ENCODE peak calls at places on chromosomes 6 and 20, in nine cellular contexts. One of them, this sample, is unnamed.
A peak's percentile ranks its signal among the peaks of the same experiment; 100 is the strongest.

GRCh38 chr6:39778581-39779270 is 13.4 kb upstream of the DAAM2 start:
- DNase-seq in tibial artery: no peak
- DNase-seq in upper lobe of left lung: no peak
- DNase-seq in CD8-positive, alpha-beta T cell: no peak
- DNase-seq in A549: no peak
- DNase-seq in cardiac muscle cell: no peak
- DNase-seq in H9: no peak
- DNase-seq in left lung: no peak
- DNase-seq in IMR-90: peak; percentile 40
- DNase-seq in this sample: no peak

GRCh38 chr6:67535946-67536345 is 1099.1 kb upstream of the ADGRB3 start:
- DNase-seq in tibial artery: no peak
- DNase-seq in IMR-90: no peak
- DNase-seq in CD8-positive, alpha-beta T cell: no peak
- DNase-seq in H9: no peak
- DNase-seq in cardiac muscle cell: no peak
- DNase-seq in A549: no peak
- DNase-seq in upper lobe of left lung: no peak
- DNase-seq in left lung: no peak
- DNase-seq in this sample: no peak

GRCh38 chr6:24596717-24597116 is 49.3 kb downstream of the KIAA0319 start:
- DNase-seq in cardiac muscle cell: no peak
- DNase-seq in upper lobe of left lung: no peak
- DNase-seq in CD8-positive, alpha-beta T cell: no peak
- DNase-seq in A549: no peak
- DNase-seq in left lung: no peak
- DNase-seq in H9: no peak
- DNase-seq in IMR-90: no peak
- DNase-seq in tibial artery: no peak
- DNase-seq in this sample: no peak

GRCh38 chr20:1381753-1382591 is 10.9 kb downstream of the FKBP1A start:
- DNase-seq in H9: no peak
- DNase-seq in left lung: no peak
- DNase-seq in tibial artery: no peak
- DNase-seq in IMR-90: peak; percentile 63
- DNase-seq in A549: no peak
- DNase-seq in upper lobe of left lung: peak; percentile 37
- DNase-seq in cardiac muscle cell: no peak
- DNase-seq in CD8-positive, alpha-beta T cell: no peak
- DNase-seq in this sample: no peak

GRCh38 chr6:43973351-43973750 is 153.9 kb downstream of the MRPL14 start:
- DNase-seq in H9: peak; percentile 10
- DNase-seq in tibial artery: no peak
- DNase-seq in cardiac muscle cell: no peak
- DNase-seq in A549: no peak
- DNase-seq in IMR-90: no peak
- DNase-seq in CD8-positive, alpha-beta T cell: no peak
- DNase-seq in upper lobe of left lung: peak; percentile 79
- DNase-seq in left lung: no peak
- DNase-seq in this sample: peak; percentile 40

GRCh38 chr6:95230071-95230740 is 347.1 kb upstream of the MANEA start:
- DNase-seq in IMR-90: peak; percentile 25
- DNase-seq in left lung: no peak
- DNase-seq in H9: no peak
- DNase-seq in cardiac muscle cell: no peak
- DNase-seq in upper lobe of left lung: no peak
- DNase-seq in A549: no peak
- DNase-seq in CD8-positive, alpha-beta T cell: no peak
- DNase-seq in tibial artery: no peak
- DNase-seq in this sample: no peak

GRCh38 chr6:75283907-75284284 is 696 bp downstream of the TMEM30A start:
- DNase-seq in cardiac muscle cell: no peak
- DNase-seq in IMR-90: no peak
- DNase-seq in tibial artery: no peak
- DNase-seq in H9: no peak
- DNase-seq in A549: no peak
- DNase-seq in upper lobe of left lung: no peak
- DNase-seq in CD8-positive, alpha-beta T cell: no peak
- DNase-seq in left lung: no peak
- DNase-seq in this sample: no peak

GRCh38 chr20:16475225-16475624 is 98.0 kb downstream of the KIF16B start:
- DNase-seq in tibial artery: no peak
- DNase-seq in upper lobe of left lung: no peak
- DNase-seq in left lung: no peak
- DNase-seq in cardiac muscle cell: peak; percentile 12
- DNase-seq in H9: no peak
- DNase-seq in IMR-90: peak; percentile 72
- DNase-seq in CD8-positive, alpha-beta T cell: no peak
- DNase-seq in A549: no peak
- DNase-seq in this sample: no peak

GRCh38 chr6:105482227-105482839 is 79.5 kb upstream of the PREP start:
- DNase-seq in left lung: peak; percentile 57
- DNase-seq in A549: no peak
- DNase-seq in upper lobe of left lung: no peak
- DNase-seq in cardiac muscle cell: peak; percentile 90
- DNase-seq in CD8-positive, alpha-beta T cell: no peak
- DNase-seq in tibial artery: no peak
- DNase-seq in IMR-90: peak; percentile 38
- DNase-seq in H9: no peak
- DNase-seq in this sample: no peak

GRCh38 chr6:9020001-9020400 is 584.7 kb upstream of the SLC35B3 start:
- DNase-seq in cardiac muscle cell: no peak
- DNase-seq in CD8-positive, alpha-beta T cell: no peak
- DNase-seq in tibial artery: no peak
- DNase-seq in H9: no peak
- DNase-seq in A549: no peak
- DNase-seq in IMR-90: no peak
- DNase-seq in left lung: no peak
- DNase-seq in upper lobe of left lung: no peak
- DNase-seq in this sample: no peak

GRCh38 chr6:35016417-35017221 is 124.5 kb downstream of the TCP11 start:
- DNase-seq in tibial artery: peak; percentile 55
- DNase-seq in cardiac muscle cell: peak; percentile 34
- DNase-seq in upper lobe of left lung: no peak
- DNase-seq in CD8-positive, alpha-beta T cell: no peak
- DNase-seq in H9: no peak
- DNase-seq in left lung: no peak
- DNase-seq in IMR-90: peak; percentile 88
- DNase-seq in A549: no peak
- DNase-seq in this sample: peak; percentile 29

GRCh38 chr6:104983296-104983695 is 26.4 kb downstream of the LIN28B start:
- DNase-seq in tibial artery: no peak
- DNase-seq in A549: no peak
- DNase-seq in cardiac muscle cell: no peak
- DNase-seq in IMR-90: no peak
- DNase-seq in CD8-positive, alpha-beta T cell: no peak
- DNase-seq in left lung: no peak
- DNase-seq in upper lobe of left lung: no peak
- DNase-seq in H9: no peak
- DNase-seq in this sample: no peak

GRCh38 chr20:24648919-24649318 is 179.5 kb downstream of the SYNDIG1 start:
- DNase-seq in A549: no peak
- DNase-seq in IMR-90: no peak
- DNase-seq in tibial artery: no peak
- DNase-seq in upper lobe of left lung: no peak
- DNase-seq in left lung: no peak
- DNase-seq in cardiac muscle cell: no peak
- DNase-seq in CD8-positive, alpha-beta T cell: no peak
- DNase-seq in H9: no peak
- DNase-seq in this sample: no peak

GRCh38 chr6:95203153-95203754 is 374.1 kb upstream of the MANEA start:
- DNase-seq in upper lobe of left lung: no peak
- DNase-seq in tibial artery: no peak
- DNase-seq in left lung: no peak
- DNase-seq in CD8-positive, alpha-beta T cell: no peak
- DNase-seq in IMR-90: peak; percentile 45
- DNase-seq in A549: no peak
- DNase-seq in H9: no peak
- DNase-seq in cardiac muscle cell: peak; percentile 56
- DNase-seq in this sample: peak; percentile 66

GRCh38 chr6:122580731-122581130 is 29.5 kb upstream of the PKIB start:
- DNase-seq in tibial artery: no peak
- DNase-seq in IMR-90: no peak
- DNase-seq in A549: no peak
- DNase-seq in CD8-positive, alpha-beta T cell: no peak
- DNase-seq in cardiac muscle cell: no peak
- DNase-seq in left lung: no peak
- DNase-seq in upper lobe of left lung: no peak
- DNase-seq in H9: no peak
- DNase-seq in this sample: no peak

GRCh38 chr6:80468398-80468797 is 361.9 kb downstream of the BCKDHB start:
- DNase-seq in A549: no peak
- DNase-seq in CD8-positive, alpha-beta T cell: no peak
- DNase-seq in upper lobe of left lung: no peak
- DNase-seq in IMR-90: no peak
- DNase-seq in H9: no peak
- DNase-seq in left lung: no peak
- DNase-seq in tibial artery: no peak
- DNase-seq in cardiac muscle cell: no peak
- DNase-seq in this sample: no peak

GRCh38 chr6:11315743-11316437 is 83.4 kb upstream of the NEDD9 start:
- DNase-seq in A549: peak; percentile 55
- DNase-seq in CD8-positive, alpha-beta T cell: no peak
- DNase-seq in H9: no peak
- DNase-seq in left lung: no peak
- DNase-seq in upper lobe of left lung: no peak
- DNase-seq in cardiac muscle cell: no peak
- DNase-seq in IMR-90: peak; percentile 93
- DNase-seq in tibial artery: no peak
- DNase-seq in this sample: no peak

GRCh38 chr20:14957416-14957815 is 620.0 kb upstream of the FLRT3 start:
- DNase-seq in H9: no peak
- DNase-seq in cardiac muscle cell: no peak
- DNase-seq in upper lobe of left lung: no peak
- DNase-seq in CD8-positive, alpha-beta T cell: no peak
- DNase-seq in IMR-90: no peak
- DNase-seq in A549: no peak
- DNase-seq in tibial artery: no peak
- DNase-seq in left lung: no peak
- DNase-seq in this sample: peak; percentile 61

DNA sequence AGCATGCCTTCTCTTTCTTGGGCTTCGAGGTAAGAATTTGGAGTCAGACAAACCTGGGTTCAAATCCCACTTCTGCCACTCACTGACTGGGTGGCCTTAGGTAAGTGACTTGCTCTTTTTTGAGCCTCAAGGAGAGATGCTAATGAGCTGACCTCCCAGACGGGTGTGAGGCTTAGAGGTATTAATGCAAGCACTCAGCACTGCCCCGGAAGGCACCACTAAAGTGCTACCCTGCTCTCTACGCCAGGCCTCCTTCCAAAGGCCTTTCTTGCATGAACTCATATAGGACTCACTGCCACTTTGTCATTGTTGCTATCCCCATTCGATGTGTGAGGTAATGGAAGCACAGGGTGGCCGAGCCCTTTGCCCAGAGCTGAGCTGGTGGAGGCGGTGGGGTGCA is 55.0 kb upstream of the MLN start:
- DNase-seq in tibial artery: no peak
- DNase-seq in left lung: no peak
- DNase-seq in H9: no peak
- DNase-seq in upper lobe of left lung: no peak
- DNase-seq in cardiac muscle cell: no peak
- DNase-seq in A549: no peak
- DNase-seq in IMR-90: no peak
- DNase-seq in CD8-positive, alpha-beta T cell: no peak
- DNase-seq in this sample: no peak
- H3K27ac ChIP-seq in tibial artery: no peak overlapping the region
- H3K27ac ChIP-seq in left lung: no peak overlapping the region
- H3K27ac ChIP-seq in H9: no peak overlapping the region
- H3K27ac ChIP-seq in upper lobe of left lung: no peak overlapping the region
- H3K27ac ChIP-seq in cardiac muscle cell: no peak overlapping the region
- H3K27ac ChIP-seq in A549: no peak overlapping the region
- H3K27ac ChIP-seq in IMR-90: no peak overlapping the region
- H3K27ac ChIP-seq in CD8-positive, alpha-beta T cell: no peak overlapping the region
- H3K27ac ChIP-seq in this sample: no peak overlapping the region

DNA sequence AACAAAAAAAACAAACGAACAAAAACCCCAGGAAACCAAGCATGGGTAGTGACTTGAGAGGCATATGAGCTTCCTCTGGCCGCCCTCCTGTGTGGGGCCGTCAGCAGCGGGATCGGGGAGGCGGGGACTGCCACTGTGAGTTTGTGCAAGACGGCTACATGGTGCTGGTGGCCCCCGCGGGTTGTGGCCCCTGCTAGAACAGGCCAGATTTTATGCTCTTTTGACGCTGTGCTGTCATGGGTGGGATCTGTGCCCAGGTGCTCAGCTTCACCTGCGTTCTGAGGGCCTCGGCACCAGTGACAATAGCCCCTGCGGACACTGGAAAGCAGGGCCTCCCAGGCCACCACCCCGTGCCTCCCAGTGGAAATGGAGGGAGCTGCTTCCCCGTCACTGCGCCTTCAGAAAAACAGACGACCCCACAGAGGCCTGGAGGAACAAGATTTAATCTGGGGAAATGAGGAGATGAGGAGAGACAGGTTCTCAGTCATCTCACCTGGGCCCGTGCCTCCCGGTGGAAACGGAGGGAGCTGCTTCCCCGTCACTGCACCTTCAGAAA is 4.7 kb upstream of the KCNQ2 start:
- DNase-seq in CD8-positive, alpha-beta T cell: no peak
- DNase-seq in cardiac muscle cell: no peak
- DNase-seq in H9: no peak
- DNase-seq in upper lobe of left lung: no peak
- DNase-seq in IMR-90: no peak
- DNase-seq in left lung: no peak
- DNase-seq in A549: no peak
- DNase-seq in tibial artery: no peak
- DNase-seq in this sample: no peak
- TF ChIP-seq CTCF in CD8-positive, alpha-beta T cell: no peak
- TF ChIP-seq CTCF in cardiac muscle cell: no peak
- TF ChIP-seq CTCF in H9: peak; percentile 17
- TF ChIP-seq CTCF in upper lobe of left lung: no peak
- TF ChIP-seq CTCF in IMR-90: no peak
- TF ChIP-seq CTCF in left lung: no peak
- TF ChIP-seq CTCF in A549: no peak
- TF ChIP-seq CTCF in tibial artery: no peak
- TF ChIP-seq CTCF in this sample: peak; percentile 27

DNA sequence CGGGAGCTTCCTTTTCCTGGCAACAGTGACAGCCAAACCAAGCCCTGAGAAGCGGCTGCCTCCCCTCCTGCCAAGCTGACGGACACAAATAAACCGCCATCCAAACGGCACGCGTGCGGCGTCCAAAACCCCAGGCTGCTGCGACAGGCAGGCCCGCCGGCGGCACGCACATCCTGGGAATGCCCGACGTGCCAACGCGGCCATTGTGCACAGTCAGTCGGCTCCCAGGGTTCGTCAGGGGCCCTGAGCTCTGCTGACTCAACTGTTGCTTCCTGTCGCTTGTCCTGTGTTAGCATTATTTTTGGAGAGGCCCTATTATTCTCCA is 6.8 kb downstream of the JAG1 start:
- DNase-seq in A549: no peak
- DNase-seq in CD8-positive, alpha-beta T cell: no peak
- DNase-seq in cardiac muscle cell: no peak
- DNase-seq in H9: no peak
- DNase-seq in tibial artery: peak; percentile 67
- DNase-seq in left lung: no peak
- DNase-seq in IMR-90: no peak
- DNase-seq in upper lobe of left lung: no peak
- DNase-seq in this sample: no peak
- H3K27ac ChIP-seq in A549: no peak overlapping the region
- H3K27ac ChIP-seq in CD8-positive, alpha-beta T cell: no peak overlapping the region
- H3K27ac ChIP-seq in cardiac muscle cell: peak overlapping the region; percentile 46
- H3K27ac ChIP-seq in H9: no peak overlapping the region
- H3K27ac ChIP-seq in tibial artery: peak overlapping the region; percentile 99
- H3K27ac ChIP-seq in left lung: peak overlapping the region; percentile 55
- H3K27ac ChIP-seq in IMR-90: no peak overlapping the region
- H3K27ac ChIP-seq in upper lobe of left lung: peak overlapping the region; percentile 59
- H3K27ac ChIP-seq in this sample: peak overlapping the region; percentile 90

GRCh38 chr6:165231581-165232276 is 77.7 kb downstream of the C6orf118 start:
- DNase-seq in IMR-90: no peak
- DNase-seq in CD8-positive, alpha-beta T cell: no peak
- DNase-seq in upper lobe of left lung: no peak
- DNase-seq in cardiac muscle cell: peak; percentile 43
- DNase-seq in tibial artery: no peak
- DNase-seq in H9: no peak
- DNase-seq in left lung: no peak
- DNase-seq in A549: peak; percentile 4
- DNase-seq in this sample: peak; percentile 61
- TF ChIP-seq CTCF in IMR-90: no peak
- TF ChIP-seq CTCF in CD8-positive, alpha-beta T cell: no peak
- TF ChIP-seq CTCF in upper lobe of left lung: peak; percentile 28
- TF ChIP-seq CTCF in cardiac muscle cell: peak; percentile 62
- TF ChIP-seq CTCF in tibial artery: no peak
- TF ChIP-seq CTCF in H9: peak; percentile 76
- TF ChIP-seq CTCF in left lung: peak; percentile 26
- TF ChIP-seq CTCF in A549: peak; percentile 68
- TF ChIP-seq CTCF in this sample: peak; percentile 79